ENCODE peak calls at places on chromosomes 1 and 21, in eight cellular contexts. K is GM10248; I is HT1080; O is SJCRH30; G is naive thymus-derived CD4-positive, alpha-beta T cell; P is amniotic stem cell; F is activated naive CD4-positive, alpha-beta T cell; S is neural progenitor cell. Z is an unnamed sample.

GRCh38 chr1:225763815-225764548 is 13.6 kb upstream of the SRP9 start:
- DNase-seq in K (no peak), O (peak; percentile 39), F (no peak), S (no peak), G (no peak), I (peak; percentile 85), P (no peak), Z (no peak)

GRCh38 chr1:42963378-42964005 is 4.8 kb upstream of the SLC2A1 start:
- DNase-seq in P (peak; percentile 57), K (no peak), S (no peak), O (peak; percentile 45), I (peak; percentile 47), G (no peak), F (no peak), Z (no peak)

GRCh38 chr1:161009602-161010211 is 11.2 kb downstream of the F11R start:
- DNase-seq in K (no peak), F (no peak), I (no peak), S (no peak), O (no peak), P (no peak), G (no peak), Z (no peak)

GRCh38 chr1:235883261-235883927 is 16.7 kb upstream of the LYST start:
- DNase-seq in O (peak; percentile 46), K (peak; percentile 48), P (peak; percentile 84), F (no peak), I (peak; percentile 92), S (no peak), G (no peak), Z (peak; percentile 89)

GRCh38 chr1:71179997-71180396 is 99.2 kb upstream of the ZRANB2 start:
- DNase-seq in P (no peak), G (no peak), O (no peak), F (no peak), K (no peak), S (no peak), I (no peak), Z (no peak)

GRCh38 chr1:24311234-24311633 is 7.9 kb upstream of the GRHL3 start:
- DNase-seq in O (no peak), I (no peak), G (no peak), P (no peak), F (no peak), S (no peak), K (no peak), Z (no peak)

GRCh38 chr1:52697795-52698674 is at the start of gene COA7:
- DNase-seq in I (peak; percentile 78), F (peak; percentile 30), S (peak; percentile 79), O (peak; percentile 86), K (peak; percentile 81), P (peak; percentile 51), G (peak; percentile 46), Z (peak; percentile 85)

GRCh38 chr1:155127672-155128468 is at the start of gene EFNA1:
- DNase-seq in S (peak; percentile 78), O (peak; percentile 44), F (no peak), K (peak; percentile 53), P (no peak), G (no peak), I (no peak), Z (peak; percentile 77)

GRCh38 chr1:8871539-8871935 is 6.9 kb downstream of the ENO1 start:
- DNase-seq in P (no peak), I (no peak), F (no peak), S (no peak), O (no peak), K (no peak), G (no peak), Z (no peak)

GRCh38 chr1:223129229-223129851 is 13.7 kb downstream of the TLR5 start:
- DNase-seq in I (no peak), P (no peak), F (peak; percentile 63), K (peak; percentile 70), O (no peak), G (peak; percentile 46), S (peak; percentile 91), Z (peak; percentile 77)

GRCh38 chr1:154534263-154534844 is 24.1 kb downstream of the UBE2Q1 start:
- DNase-seq in K (peak; percentile 38), F (no peak), O (peak; percentile 19), I (peak; percentile 22), S (peak; percentile 70), P (no peak), G (no peak), Z (no peak)

GRCh38 chr1:34101151-34101550 is 63.9 kb downstream of the CSMD2 start:
- DNase-seq in K (no peak), G (no peak), I (peak; percentile 40), O (no peak), P (no peak), F (no peak), S (no peak), Z (peak; percentile 20)

GRCh38 chr1:56584910-56585528 is 5.7 kb upstream of the PLPP3 start:
- DNase-seq in G (no peak), K (peak; percentile 45), O (peak; percentile 11), S (peak; percentile 69), F (no peak), P (peak; percentile 40), I (peak; percentile 52), Z (no peak)

GRCh38 chr1:229464672-229465071 is 30.8 kb upstream of the ACTA1 start:
- DNase-seq in G (no peak), F (no peak), O (no peak), S (no peak), K (no peak), P (no peak), I (no peak), Z (no peak)

GRCh38 chr1:178134061-178134460 is 40.2 kb downstream of the RASAL2 start:
- DNase-seq in P (no peak), G (no peak), S (no peak), F (no peak), K (no peak), I (peak; percentile 85), O (no peak), Z (no peak)

GRCh38 chr1:213127074-213127473 is 76.0 kb downstream of the RPS6KC1 start:
- DNase-seq in G (no peak), F (no peak), O (no peak), P (no peak), K (no peak), I (no peak), S (no peak), Z (no peak)

GRCh38 chr1:153357076-153357852 is 390 bp upstream of the S100A9 start:
- DNase-seq in F (no peak), K (peak; percentile 14), P (no peak), I (no peak), G (no peak), S (no peak), O (no peak), Z (peak; percentile 93)

GRCh38 chr1:153792631-153793041 is 17.4 kb downstream of the SLC27A3 start:
- DNase-seq in O (no peak), F (no peak), G (no peak), S (peak; percentile 23), I (no peak), K (no peak), P (no peak), Z (no peak)

GRCh38 chr21:44617071-44617501 is 5.2 kb downstream of the KRTAP10-8 start:
- DNase-seq in F (no peak), G (no peak), S (no peak), P (no peak), I (no peak), K (no peak), O (no peak), Z (no peak)

GRCh38 chr1:72278461-72278860 is 3.9 kb downstream of the NEGR1 start:
- DNase-seq in O (no peak), F (no peak), K (no peak), S (no peak), G (no peak), I (no peak), P (no peak), Z (no peak)

GRCh38 chr1:176745945-176746344 is 283.0 kb downstream of the PAPPA2 start:
- DNase-seq in F (no peak), P (no peak), S (no peak), K (no peak), G (no peak), I (peak; percentile 54), O (no peak), Z (no peak)

GRCh38 chr21:28742527-28742926 is 250.2 kb downstream of the LTN1 start:
- DNase-seq in P (no peak), K (no peak), G (no peak), I (no peak), O (no peak), S (no peak), F (no peak), Z (no peak)

GRCh38 chr1:3668148-3668547 is 15.8 kb downstream of the TP73 start:
- DNase-seq in G (no peak), I (no peak), K (no peak), O (no peak), S (no peak), P (no peak), F (no peak), Z (no peak)

GRCh38 chr1:234981758-234982157 is 146.9 kb downstream of the TOMM20 start:
- DNase-seq in G (no peak), O (no peak), S (no peak), K (no peak), I (no peak), F (no peak), P (no peak), Z (no peak)

GRCh38 chr1:217274927-217275616 is 355.8 kb downstream of the GPATCH2 start:
- DNase-seq in G (no peak), K (no peak), S (no peak), F (no peak), I (peak; percentile 77), P (peak; percentile 10), O (no peak), Z (no peak)

GRCh38 chr1:222392571-222392970 is 155.3 kb downstream of the HHIPL2 start:
- DNase-seq in S (no peak), I (peak; percentile 42), P (no peak), K (no peak), G (no peak), O (no peak), F (no peak), Z (no peak)

GRCh38 chr21:25103500-25104207 is 503.6 kb downstream of the MRPL39 start:
- DNase-seq in S (no peak), I (peak; percentile 13), P (no peak), G (no peak), O (no peak), K (no peak), F (no peak), Z (no peak)

GRCh38 chr1:109897244-109897955 is 13.2 kb upstream of the CSF1 start:
- DNase-seq in I (no peak), O (no peak), P (no peak), K (no peak), G (no peak), F (no peak), S (no peak), Z (no peak)

GRCh38 chr1:49036700-49037099 is 260.0 kb upstream of the BEND5 start:
- DNase-seq in P (no peak), I (no peak), S (no peak), G (no peak), K (no peak), O (no peak), F (no peak), Z (no peak)

GRCh38 chr21:28776251-28776650 is 216.4 kb downstream of the LTN1 start:
- DNase-seq in O (no peak), F (no peak), P (no peak), G (no peak), I (peak; percentile 56), S (no peak), K (no peak), Z (no peak)

GRCh38 chr21:18522181-18522771 is 118.7 kb upstream of the TMPRSS15 start:
- DNase-seq in S (peak; percentile 16), O (no peak), I (no peak), K (no peak), P (no peak), G (no peak), F (no peak), Z (no peak)

GRCh38 chr1:10549919-10550656 is 75.3 kb downstream of the PEX14 start:
- DNase-seq in S (no peak), G (no peak), O (no peak), K (no peak), P (no peak), I (no peak), F (no peak), Z (no peak)

GRCh38 chr1:219788700-219789099 is 139.7 kb downstream of the SLC30A10 start:
- DNase-seq in O (no peak), S (no peak), P (no peak), K (no peak), I (no peak), G (no peak), F (no peak), Z (no peak)

Z was measured in lung.